ENCODE peak calls at places on chromosomes 5 and 9, in five cellular contexts. V is glutamatergic neuron, U is stromal cell of bone marrow, P is amygdala, W is ELR. G is an unnamed sample.

GRCh38 chr5:31678180-31678579 is 39.2 kb downstream of the PDZD2 start:
- DNase-seq in W (no peak), P (no peak), U (no peak), V (peak), G (no peak)

GRCh38 chr9:20139755-20140154 is 350.9 kb upstream of the SLC24A2 start:
- DNase-seq in V (peak), P (no peak), U (no peak), W (no peak), G (no peak)

GRCh38 chr5:143111799-143112198 is 291.7 kb downstream of the NR3C1 start:
- DNase-seq in V (no peak), P (no peak), W (no peak), U (no peak), G (no peak)

GRCh38 chr5:38607396-38607795 is 51.0 kb upstream of the LIFR start:
- DNase-seq in U (peak), V (no peak), W (peak), P (no peak), G (no peak)

GRCh38 chr5:149837680-149838269 is 106.8 kb downstream of the PDE6A start:
- DNase-seq in V (peak), U (peak), W (peak), P (peak), G (peak)

GRCh38 chr5:98309785-98310566 is 463.5 kb upstream of the RGMB start:
- DNase-seq in U (peak), V (no peak), P (no peak), W (peak), G (no peak)

GRCh38 chr5:167582916-167583315 is 708.5 kb upstream of the WWC1 start:
- DNase-seq in U (no peak), P (no peak), V (no peak), W (no peak), G (no peak)

GRCh38 chr5:75007537-75007847 is 44.9 kb downstream of the GCNT4 start:
- DNase-seq in V (no peak), W (peak), P (no peak), U (no peak), G (no peak)

GRCh38 chr5:16857635-16858034 is 78.5 kb downstream of the MYO10 start:
- DNase-seq in W (no peak), V (no peak), U (no peak), P (no peak), G (no peak)

GRCh38 chr5:80761176-80761575 is 106.4 kb upstream of the DHFR start:
- DNase-seq in W (no peak), V (no peak), U (no peak), P (no peak), G (no peak)

GRCh38 chr5:179304466-179304865 is 40.8 kb downstream of the ADAMTS2 start:
- DNase-seq in V (no peak), W (peak), P (no peak), U (peak), G (no peak)

GRCh38 chr9:101235105-101235866 is 149.5 kb downstream of the BAAT start:
- DNase-seq in U (peak), P (no peak), V (no peak), W (peak), G (peak)

GRCh38 chr5:68239485-68239884 is 23.9 kb downstream of the PIK3R1 start:
- DNase-seq in W (peak), P (no peak), U (peak), V (peak), G (peak)

GRCh38 chr5:169832845-169833244 is 147.4 kb downstream of the INSYN2B start:
- DNase-seq in V (no peak), W (no peak), U (no peak), P (no peak), G (no peak)